ENCODE peak calls at places on chromosomes 12 and 14, in seven cellular contexts. One of them, this sample, is unnamed.
A peak's percentile ranks its signal among the peaks of the same experiment; 100 is the strongest.

GRCh38 chr14:75769047-75769685 is 108.1 kb downstream of the TTLL5 start:
- DNase-seq in hepatic stellate cell: no peak
- DNase-seq in hypothalamus: no peak
- DNase-seq in Calu3: no peak
- DNase-seq in choroid plexus epithelial cell: no peak
- DNase-seq in T-cell: no peak
- DNase-seq in AG08396: no peak
- DNase-seq in this sample: no peak

GRCh38 chr14:69268763-69269162 is 8.8 kb downstream of the GALNT16 start:
- DNase-seq in Calu3: no peak
- DNase-seq in choroid plexus epithelial cell: peak; percentile 39
- DNase-seq in hypothalamus: no peak
- DNase-seq in AG08396: peak; percentile 35
- DNase-seq in T-cell: no peak
- DNase-seq in hepatic stellate cell: peak; percentile 63
- DNase-seq in this sample: no peak

GRCh38 chr14:94480809-94481208 is 4.8 kb upstream of the SERPINA9 start:
- DNase-seq in choroid plexus epithelial cell: no peak
- DNase-seq in Calu3: no peak
- DNase-seq in AG08396: no peak
- DNase-seq in hepatic stellate cell: no peak
- DNase-seq in T-cell: no peak
- DNase-seq in hypothalamus: no peak
- DNase-seq in this sample: no peak

GRCh38 chr14:53929871-53930685 is 26.5 kb downstream of the BMP4 start:
- DNase-seq in Calu3: peak; percentile 76
- DNase-seq in AG08396: no peak
- DNase-seq in T-cell: no peak
- DNase-seq in hypothalamus: no peak
- DNase-seq in hepatic stellate cell: no peak
- DNase-seq in choroid plexus epithelial cell: no peak
- DNase-seq in this sample: no peak

GRCh38 chr12:10027311-10028099 is 3.0 kb upstream of the CLEC9A start:
- DNase-seq in hepatic stellate cell: no peak
- DNase-seq in Calu3: no peak
- DNase-seq in AG08396: peak; percentile 15
- DNase-seq in T-cell: no peak
- DNase-seq in choroid plexus epithelial cell: peak; percentile 49
- DNase-seq in hypothalamus: no peak
- DNase-seq in this sample: no peak

GRCh38 chr12:38886064-38886463 is 19.3 kb downstream of the CPNE8 start:
- DNase-seq in hypothalamus: no peak
- DNase-seq in hepatic stellate cell: no peak
- DNase-seq in T-cell: no peak
- DNase-seq in Calu3: peak; percentile 20
- DNase-seq in AG08396: peak; percentile 27
- DNase-seq in choroid plexus epithelial cell: peak; percentile 40
- DNase-seq in this sample: no peak

GRCh38 chr14:104600805-104601204 is 3.8 kb downstream of the TMEM179 start:
- DNase-seq in hepatic stellate cell: no peak
- DNase-seq in hypothalamus: no peak
- DNase-seq in T-cell: no peak
- DNase-seq in Calu3: no peak
- DNase-seq in choroid plexus epithelial cell: no peak
- DNase-seq in AG08396: no peak
- DNase-seq in this sample: no peak

GRCh38 chr12:121889267-121889624 is 656 bp downstream of the PSMD9 start:
- DNase-seq in choroid plexus epithelial cell: no peak
- DNase-seq in hypothalamus: no peak
- DNase-seq in AG08396: no peak
- DNase-seq in Calu3: peak; percentile 8
- DNase-seq in hepatic stellate cell: no peak
- DNase-seq in T-cell: no peak
- DNase-seq in this sample: no peak

GRCh38 chr12:60255044-60255443 is 659.2 kb downstream of the SLC16A7 start:
- DNase-seq in T-cell: no peak
- DNase-seq in choroid plexus epithelial cell: no peak
- DNase-seq in AG08396: no peak
- DNase-seq in hypothalamus: no peak
- DNase-seq in Calu3: no peak
- DNase-seq in hepatic stellate cell: no peak
- DNase-seq in this sample: no peak

GRCh38 chr12:10067942-10068341 is 30.8 kb downstream of the CLEC1A start:
- DNase-seq in hypothalamus: no peak
- DNase-seq in AG08396: no peak
- DNase-seq in Calu3: peak; percentile 22
- DNase-seq in T-cell: no peak
- DNase-seq in hepatic stellate cell: no peak
- DNase-seq in choroid plexus epithelial cell: no peak
- DNase-seq in this sample: no peak

GRCh38 chr12:25992026-25992782 is 33.7 kb downstream of the RASSF8 start:
- DNase-seq in Calu3: peak; percentile 24
- DNase-seq in T-cell: no peak
- DNase-seq in choroid plexus epithelial cell: no peak
- DNase-seq in hypothalamus: no peak
- DNase-seq in AG08396: no peak
- DNase-seq in hepatic stellate cell: no peak
- DNase-seq in this sample: no peak

GRCh38 chr14:57933363-57933762 is 67.5 kb upstream of the SLC35F4 start:
- DNase-seq in AG08396: no peak
- DNase-seq in T-cell: no peak
- DNase-seq in hypothalamus: no peak
- DNase-seq in Calu3: no peak
- DNase-seq in choroid plexus epithelial cell: no peak
- DNase-seq in hepatic stellate cell: no peak
- DNase-seq in this sample: no peak

GRCh38 chr12:67892289-67892688 is 97.0 kb upstream of the IFNG-AS1 start:
- DNase-seq in hepatic stellate cell: no peak
- DNase-seq in choroid plexus epithelial cell: no peak
- DNase-seq in hypothalamus: no peak
- DNase-seq in Calu3: no peak
- DNase-seq in T-cell: no peak
- DNase-seq in AG08396: no peak
- DNase-seq in this sample: no peak

GRCh38 chr12:51976376-51977160 is 25.1 kb downstream of the ACVR1B start:
- DNase-seq in Calu3: peak; percentile 66
- DNase-seq in hypothalamus: no peak
- DNase-seq in hepatic stellate cell: no peak
- DNase-seq in AG08396: no peak
- DNase-seq in T-cell: no peak
- DNase-seq in choroid plexus epithelial cell: peak; percentile 95
- DNase-seq in this sample: peak; percentile 69

GRCh38 chr12:70960484-70960883 is 39.9 kb upstream of the PTPRR start:
- DNase-seq in choroid plexus epithelial cell: no peak
- DNase-seq in AG08396: no peak
- DNase-seq in Calu3: no peak
- DNase-seq in T-cell: no peak
- DNase-seq in hypothalamus: no peak
- DNase-seq in hepatic stellate cell: no peak
- DNase-seq in this sample: no peak

GRCh38 chr12:42958271-42958674 is 368.7 kb upstream of the PRICKLE1 start:
- DNase-seq in T-cell: no peak
- DNase-seq in hepatic stellate cell: no peak
- DNase-seq in choroid plexus epithelial cell: no peak
- DNase-seq in Calu3: no peak
- DNase-seq in hypothalamus: no peak
- DNase-seq in AG08396: no peak
- DNase-seq in this sample: no peak

GRCh38 chr12:13288937-13289643 is 92.6 kb downstream of the EMP1 start:
- DNase-seq in choroid plexus epithelial cell: no peak
- DNase-seq in Calu3: peak; percentile 74
- DNase-seq in hypothalamus: no peak
- DNase-seq in hepatic stellate cell: no peak
- DNase-seq in T-cell: no peak
- DNase-seq in AG08396: no peak
- DNase-seq in this sample: no peak

GRCh38 chr12:64538146-64538545 is 72.1 kb upstream of the RASSF3 start:
- DNase-seq in hypothalamus: no peak
- DNase-seq in AG08396: no peak
- DNase-seq in Calu3: no peak
- DNase-seq in choroid plexus epithelial cell: no peak
- DNase-seq in hepatic stellate cell: no peak
- DNase-seq in T-cell: no peak
- DNase-seq in this sample: no peak

GRCh38 chr12:115010324-115010995 is 326.5 kb upstream of the TBX3 start:
- DNase-seq in hypothalamus: no peak
- DNase-seq in AG08396: no peak
- DNase-seq in Calu3: no peak
- DNase-seq in hepatic stellate cell: no peak
- DNase-seq in choroid plexus epithelial cell: peak; percentile 20
- DNase-seq in T-cell: no peak
- DNase-seq in this sample: no peak

GRCh38 chr14:80202888-80203562 is 8.3 kb downstream of the DIO2 start:
- DNase-seq in hypothalamus: no peak
- DNase-seq in T-cell: no peak
- DNase-seq in AG08396: no peak
- DNase-seq in choroid plexus epithelial cell: no peak
- DNase-seq in hepatic stellate cell: no peak
- DNase-seq in Calu3: peak; percentile 12
- DNase-seq in this sample: peak; percentile 8

GRCh38 chr14:104181761-104182530 is 43.6 kb downstream of the KIF26A start:
- DNase-seq in Calu3: no peak
- DNase-seq in choroid plexus epithelial cell: no peak
- DNase-seq in T-cell: no peak
- DNase-seq in hepatic stellate cell: no peak
- DNase-seq in AG08396: no peak
- DNase-seq in hypothalamus: no peak
- DNase-seq in this sample: no peak

GRCh38 chr12:80634903-80635302 is 72.5 kb upstream of the MYF6 start:
- DNase-seq in Calu3: no peak
- DNase-seq in hypothalamus: no peak
- DNase-seq in T-cell: no peak
- DNase-seq in hepatic stellate cell: no peak
- DNase-seq in choroid plexus epithelial cell: no peak
- DNase-seq in AG08396: no peak
- DNase-seq in this sample: no peak

GRCh38 chr12:8676651-8677050 is 14.0 kb upstream of the MFAP5 start:
- DNase-seq in Calu3: no peak
- DNase-seq in hypothalamus: no peak
- DNase-seq in hepatic stellate cell: no peak
- DNase-seq in AG08396: no peak
- DNase-seq in T-cell: no peak
- DNase-seq in choroid plexus epithelial cell: no peak
- DNase-seq in this sample: no peak

GRCh38 chr14:79587194-79587593 is 624.1 kb downstream of the DIO2 start:
- DNase-seq in choroid plexus epithelial cell: peak; percentile 89
- DNase-seq in hepatic stellate cell: no peak
- DNase-seq in T-cell: no peak
- DNase-seq in hypothalamus: no peak
- DNase-seq in Calu3: peak; percentile 9
- DNase-seq in AG08396: no peak
- DNase-seq in this sample: no peak

GRCh38 chr14:54420478-54421116 is 20.6 kb downstream of the CNIH1 start:
- DNase-seq in hepatic stellate cell: peak; percentile 35
- DNase-seq in Calu3: peak; percentile 48
- DNase-seq in T-cell: no peak
- DNase-seq in AG08396: peak; percentile 57
- DNase-seq in hypothalamus: no peak
- DNase-seq in choroid plexus epithelial cell: peak; percentile 81
- DNase-seq in this sample: no peak

GRCh38 chr14:72521045-72521444 is 372.9 kb downstream of the DPF3 start:
- DNase-seq in hypothalamus: no peak
- DNase-seq in hepatic stellate cell: no peak
- DNase-seq in T-cell: no peak
- DNase-seq in Calu3: no peak
- DNase-seq in AG08396: no peak
- DNase-seq in choroid plexus epithelial cell: no peak
- DNase-seq in this sample: no peak

GRCh38 chr14:58151264-58151700 is 731 bp downstream of the ARMH4 start:
- DNase-seq in choroid plexus epithelial cell: peak; percentile 14
- DNase-seq in hypothalamus: peak; percentile 37
- DNase-seq in Calu3: peak; percentile 3
- DNase-seq in hepatic stellate cell: no peak
- DNase-seq in T-cell: no peak
- DNase-seq in AG08396: no peak
- DNase-seq in this sample: peak; percentile 15

GRCh38 chr12:70812124-70812523 is 108.4 kb downstream of the PTPRR start:
- DNase-seq in T-cell: no peak
- DNase-seq in choroid plexus epithelial cell: no peak
- DNase-seq in Calu3: peak; percentile 55
- DNase-seq in hypothalamus: no peak
- DNase-seq in AG08396: no peak
- DNase-seq in hepatic stellate cell: no peak
- DNase-seq in this sample: no peak

GRCh38 chr12:70236990-70237389 is 6.2 kb upstream of the CNOT2 start:
- DNase-seq in AG08396: no peak
- DNase-seq in Calu3: no peak
- DNase-seq in choroid plexus epithelial cell: no peak
- DNase-seq in T-cell: no peak
- DNase-seq in hypothalamus: no peak
- DNase-seq in hepatic stellate cell: no peak
- DNase-seq in this sample: no peak

GRCh38 chr14:88189040-88189839 is 133.8 kb downstream of the KCNK10 start:
- DNase-seq in AG08396: peak; percentile 81
- DNase-seq in hepatic stellate cell: peak; percentile 61
- DNase-seq in hypothalamus: peak; percentile 13
- DNase-seq in choroid plexus epithelial cell: peak; percentile 90
- DNase-seq in T-cell: no peak
- DNase-seq in Calu3: peak; percentile 84
- DNase-seq in this sample: peak; percentile 76

GRCh38 chr12:80681287-80681686 is 26.1 kb upstream of the MYF6 start:
- DNase-seq in hypothalamus: no peak
- DNase-seq in T-cell: no peak
- DNase-seq in Calu3: no peak
- DNase-seq in AG08396: no peak
- DNase-seq in choroid plexus epithelial cell: peak; percentile 7
- DNase-seq in hepatic stellate cell: no peak
- DNase-seq in this sample: no peak

GRCh38 chr12:113852273-113852672 is 113.9 kb downstream of the RBM19 start:
- DNase-seq in Calu3: no peak
- DNase-seq in AG08396: no peak
- DNase-seq in hepatic stellate cell: no peak
- DNase-seq in T-cell: no peak
- DNase-seq in hypothalamus: no peak
- DNase-seq in choroid plexus epithelial cell: no peak
- DNase-seq in this sample: no peak

GRCh38 chr14:100714205-100714781 is 12.4 kb upstream of the DLK1 start:
- DNase-seq in T-cell: no peak
- DNase-seq in AG08396: no peak
- DNase-seq in hepatic stellate cell: no peak
- DNase-seq in hypothalamus: no peak
- DNase-seq in Calu3: no peak
- DNase-seq in choroid plexus epithelial cell: no peak
- DNase-seq in this sample: no peak

GRCh38 chr12:95880895-95881294 is 22.1 kb downstream of the SNRPF start:
- DNase-seq in hepatic stellate cell: no peak
- DNase-seq in choroid plexus epithelial cell: no peak
- DNase-seq in AG08396: no peak
- DNase-seq in Calu3: no peak
- DNase-seq in hypothalamus: no peak
- DNase-seq in T-cell: no peak
- DNase-seq in this sample: no peak

GRCh38 chr12:54167500-54167896 is 21.3 kb downstream of the SMUG1 start:
- DNase-seq in Calu3: no peak
- DNase-seq in AG08396: no peak
- DNase-seq in hepatic stellate cell: no peak
- DNase-seq in choroid plexus epithelial cell: no peak
- DNase-seq in hypothalamus: no peak
- DNase-seq in T-cell: no peak
- DNase-seq in this sample: no peak

GRCh38 chr14:78135450-78135891 is 34.7 kb upstream of the NRXN3 start:
- DNase-seq in hepatic stellate cell: no peak
- DNase-seq in choroid plexus epithelial cell: no peak
- DNase-seq in Calu3: peak; percentile 74
- DNase-seq in AG08396: no peak
- DNase-seq in T-cell: no peak
- DNase-seq in hypothalamus: no peak
- DNase-seq in this sample: no peak

GRCh38 chr12:50574621-50575348 is 70.0 kb downstream of the DIP2B start:
- DNase-seq in T-cell: no peak
- DNase-seq in hypothalamus: no peak
- DNase-seq in choroid plexus epithelial cell: no peak
- DNase-seq in AG08396: no peak
- DNase-seq in Calu3: no peak
- DNase-seq in hepatic stellate cell: no peak
- DNase-seq in this sample: no peak

GRCh38 chr12:89686311-89686710 is 22.3 kb downstream of the ATP2B1 start:
- DNase-seq in AG08396: no peak
- DNase-seq in choroid plexus epithelial cell: no peak
- DNase-seq in T-cell: no peak
- DNase-seq in hepatic stellate cell: no peak
- DNase-seq in hypothalamus: no peak
- DNase-seq in Calu3: no peak
- DNase-seq in this sample: no peak